ENCODE peak calls at places on chromosomes 13 and 19, in seven cellular contexts. T is HCT116, C is T47D, Z is H1, K is GM12878, U is SK-N-SH, P is HepG2. X is an unnamed sample.

GRCh38 chr19:50477751-50478515 is 1.3 kb upstream of the GARIN5A start:
- DNase-seq in U (no peak), T (no peak), Z (no peak), P (no peak), K (no peak), C (no peak), X (no peak)

GRCh38 chr13:107927557-107927956 is 287.8 kb downstream of the LIG4 start:
- DNase-seq in Z (no peak), C (no peak), K (no peak), T (no peak), U (no peak), P (no peak), X (no peak)

GRCh38 chr13:85093808-85094207 is 705.4 kb downstream of the SLITRK6 start:
- DNase-seq in P (no peak), K (no peak), Z (no peak), U (no peak), C (no peak), T (peak), X (no peak)

GRCh38 chr19:291561-292280 is 518 bp upstream of the PLPP2 start:
- DNase-seq in C (no peak), K (no peak), U (peak), Z (no peak), T (no peak), P (no peak), X (no peak)

GRCh38 chr13:49023441-49023840 is 47.7 kb downstream of the FNDC3A start:
- DNase-seq in T (peak), K (no peak), Z (no peak), U (no peak), C (no peak), P (no peak), X (no peak)

GRCh38 chr13:66036024-66036614 is 1194.0 kb downstream of the PCDH9 start:
- DNase-seq in T (no peak), C (no peak), P (no peak), U (no peak), K (no peak), Z (no peak), X (no peak)

GRCh38 chr13:29140277-29140676 is 320.1 kb downstream of the MTUS2 start:
- DNase-seq in U (no peak), T (no peak), Z (no peak), C (peak), K (no peak), P (no peak), X (no peak)

GRCh38 chr13:67299731-67300130 is 69.6 kb upstream of the PCDH9 start:
- DNase-seq in K (no peak), U (no peak), P (no peak), C (no peak), T (no peak), Z (no peak), X (no peak)

GRCh38 chr13:100158569-100158968 is 69.7 kb downstream of the PCCA start:
- DNase-seq in U (no peak), T (no peak), Z (no peak), P (no peak), K (no peak), C (no peak), X (no peak)

GRCh38 chr19:18898081-18898532 is 2.1 kb upstream of the CERS1 start:
- DNase-seq in P (no peak), T (no peak), U (peak), K (no peak), C (no peak), Z (no peak), X (peak)

GRCh38 chr13:49066856-49067255 is 91.1 kb downstream of the FNDC3A start:
- DNase-seq in P (no peak), T (no peak), U (no peak), Z (no peak), C (no peak), K (no peak), X (no peak)

GRCh38 chr19:3369337-3370213 is 3.2 kb downstream of the NFIC start:
- DNase-seq in C (no peak), K (no peak), T (no peak), U (no peak), P (no peak), Z (no peak), X (peak)

GRCh38 chr13:73397486-73398020 is 338.7 kb downstream of the KLF5 start:
- DNase-seq in K (no peak), Z (no peak), T (no peak), C (no peak), U (no peak), P (no peak), X (no peak)

GRCh38 chr13:101875717-101876393 is 423.4 kb downstream of the ITGBL1 start:
- DNase-seq in C (peak), K (no peak), Z (no peak), P (peak), T (no peak), U (no peak), X (no peak)

GRCh38 chr19:11296264-11296663 is 304 bp downstream of the TSPAN16 start:
- DNase-seq in P (no peak), Z (no peak), T (no peak), K (no peak), C (no peak), U (no peak), X (no peak)

GRCh38 chr13:101382086-101382485 is 34.2 kb downstream of the NALCN start:
- DNase-seq in P (no peak), U (no peak), K (no peak), T (no peak), Z (no peak), C (no peak), X (no peak)

GRCh38 chr13:113357529-113357928 is 6.4 kb downstream of the GRTP1 start:
- DNase-seq in C (no peak), U (no peak), T (no peak), P (no peak), Z (no peak), K (no peak), X (no peak)

GRCh38 chr19:55391191-55391670 is 5.5 kb downstream of the RPL28 start:
- DNase-seq in P (no peak), U (peak), C (no peak), T (no peak), K (no peak), Z (no peak), X (peak)

DNA sequence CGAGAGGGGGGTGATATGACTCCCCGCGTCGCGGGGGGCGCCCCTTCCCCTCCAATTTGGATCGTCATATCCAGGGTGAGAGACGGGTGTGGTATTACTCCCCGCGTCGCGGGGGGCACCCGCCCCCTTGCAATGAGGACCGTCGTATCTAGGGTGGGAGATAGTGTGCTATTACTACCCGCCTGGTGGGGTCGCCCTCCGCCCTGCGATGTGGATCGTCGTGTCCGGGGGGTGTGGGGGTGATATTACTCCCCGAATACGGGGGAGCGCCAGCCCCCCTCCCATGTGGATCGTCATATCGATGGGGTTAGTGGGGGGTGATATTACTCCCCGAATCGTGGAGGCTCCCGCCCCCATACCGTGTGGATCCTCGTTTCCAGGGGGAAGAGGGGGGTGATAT is 29.2 kb upstream of the RGCC start:
- DNase-seq in P (no peak), Z (peak), T (no peak), C (no peak), U (peak), K (no peak), X (no peak)
- TF ChIP-seq JUND in P (no peak), Z (no peak), T (no peak), C (no peak), U (no peak), K (no peak), X (no peak)

GRCh38 chr13:98050041-98050466 is 92.8 kb upstream of the FARP1 start:
- DNase-seq in C (peak), P (peak), U (peak), K (no peak), T (no peak), Z (no peak), X (no peak)
- TF ChIP-seq JUND in C (no peak), P (no peak), U (no peak), K (no peak), T (no peak), Z (no peak), X (no peak)

GRCh38 chr13:46893820-46894533 is 2.9 kb downstream of the HTR2A start:
- DNase-seq in U (peak), C (peak), K (peak), P (no peak), Z (peak), T (peak), X (peak)
- TF ChIP-seq JUND in U (no peak), C (no peak), K (no peak), P (no peak), Z (no peak), T (no peak), X (no peak)

GRCh38 chr13:81916471-81916870 is 1575.5 kb upstream of the SPRY2 start:
- DNase-seq in P (no peak), C (no peak), Z (no peak), U (no peak), T (no peak), K (no peak), X (no peak)
- TF ChIP-seq JUND in P (no peak), C (no peak), Z (no peak), U (no peak), T (no peak), K (no peak), X (no peak)

DNA sequence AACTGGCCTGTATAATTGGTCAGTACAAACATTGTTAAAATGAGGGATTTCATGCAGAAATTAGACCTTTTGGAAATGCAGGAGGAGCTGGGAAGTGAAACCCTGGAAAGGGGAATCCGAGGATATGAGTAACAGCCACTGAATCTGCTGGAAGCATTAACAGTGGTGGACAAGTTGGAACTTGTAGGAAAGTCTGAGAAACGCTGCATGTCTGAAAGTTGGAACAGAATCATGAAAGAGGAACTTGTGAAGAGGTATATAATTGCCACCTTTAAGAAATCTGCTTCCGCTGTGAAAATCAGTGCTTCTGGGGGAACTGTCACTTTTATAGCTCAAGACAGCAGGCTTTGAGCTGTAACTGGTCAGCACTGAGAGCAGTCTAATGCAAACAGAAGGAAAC is 716.5 kb upstream of the PRR20A start:
- DNase-seq in T (no peak), Z (no peak), C (no peak), P (no peak), U (no peak), K (no peak), X (no peak)
- TF ChIP-seq JUND in T (no peak), Z (no peak), C (no peak), P (no peak), U (no peak), K (no peak), X (no peak)

DNA sequence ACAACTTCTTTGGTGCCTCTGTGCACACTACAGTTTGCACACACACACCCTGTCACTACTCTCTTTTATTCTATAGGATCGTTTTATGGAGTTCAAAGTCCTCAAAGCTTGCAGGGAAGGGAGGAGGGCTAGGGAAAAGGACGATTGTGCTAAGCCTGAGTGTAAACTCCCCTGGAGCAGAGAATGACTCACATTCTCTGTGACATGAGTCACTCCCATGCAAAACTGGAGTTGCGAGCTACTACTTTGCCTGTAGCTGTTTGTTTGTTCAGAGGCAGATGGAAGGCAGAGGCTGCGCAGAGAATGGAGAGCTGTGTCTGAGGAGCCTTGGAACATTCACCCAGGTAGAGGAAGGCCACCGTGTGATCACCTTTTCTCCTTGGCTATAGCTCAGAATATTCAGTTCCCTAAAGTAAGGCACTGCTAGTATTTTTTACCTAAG is 80.5 kb upstream of the MBNL2 start:
- DNase-seq in C (peak), Z (no peak), K (peak), U (no peak), T (peak), P (peak), X (peak)
- TF ChIP-seq JUND in C (peak), Z (peak), K (no peak), U (peak), T (peak), P (peak), X (peak)

GRCh38 chr19:8531470-8531869 is 17.5 kb upstream of the ZNF414 start:
- DNase-seq in P (no peak), Z (no peak), K (no peak), U (no peak), C (no peak), T (no peak), X (no peak)

GRCh38 chr19:8539621-8540149 is 25.7 kb upstream of the ZNF414 start:
- DNase-seq in Z (no peak), U (no peak), K (no peak), P (no peak), T (no peak), C (no peak), X (no peak)

GRCh38 chr19:8536282-8536681 is 22.3 kb upstream of the ZNF414 start:
- DNase-seq in P (no peak), Z (no peak), T (no peak), C (no peak), K (no peak), U (no peak), X (no peak)

GRCh38 chr19:8532170-8532569 is 18.2 kb upstream of the ZNF414 start:
- DNase-seq in K (no peak), C (no peak), T (no peak), Z (no peak), U (no peak), P (peak), X (no peak)

GRCh38 chr19:8537099-8537498 is 23.1 kb upstream of the ZNF414 start:
- DNase-seq in P (no peak), U (no peak), Z (no peak), T (no peak), C (no peak), K (no peak), X (no peak)
- TF ChIP-seq JUND in P (no peak), U (no peak), Z (no peak), T (no peak), C (no peak), K (no peak), X (no peak)

DNA sequence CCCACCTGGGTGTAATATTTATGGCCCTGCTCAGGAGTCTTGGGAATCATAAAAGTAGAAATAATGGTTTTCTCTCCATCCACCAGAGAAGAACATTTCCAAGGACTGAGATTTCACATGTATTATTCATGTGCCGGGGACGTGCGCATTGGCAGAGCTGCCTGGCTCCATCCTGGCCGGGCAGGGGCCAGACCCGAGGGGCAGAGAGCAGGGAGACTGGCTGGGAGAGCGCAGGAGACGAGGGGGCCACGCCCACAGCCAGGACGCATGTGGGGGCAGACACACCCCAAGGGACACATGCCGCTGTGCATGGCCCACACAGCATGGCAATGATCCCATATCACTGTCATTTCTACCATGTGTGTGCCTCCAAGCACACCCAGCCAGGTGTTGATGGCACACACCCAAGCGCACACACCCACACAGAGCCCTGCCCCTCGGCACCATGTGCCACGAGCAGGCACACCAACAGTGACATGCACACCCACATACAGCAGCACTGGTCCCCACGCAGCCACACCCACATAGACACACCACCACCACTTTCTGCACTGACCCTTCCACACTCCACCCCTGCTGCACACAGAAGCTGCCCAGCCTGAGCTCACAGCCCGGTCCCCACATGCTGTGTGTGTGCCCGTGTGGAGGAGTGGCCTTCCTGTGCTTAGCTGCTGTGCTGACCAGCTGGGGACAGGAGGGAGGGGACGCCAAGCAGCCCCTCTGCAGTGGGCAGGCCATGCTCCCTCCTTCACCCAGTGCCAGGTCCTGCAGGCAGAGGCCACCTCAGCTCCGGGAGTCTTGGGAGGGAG is 39.3 kb downstream of the CEBPG start:
- DNase-seq in C (no peak), Z (no peak), U (no peak), P (no peak), T (no peak), K (no peak), X (no peak)
- TF ChIP-seq JUND in C (no peak), Z (no peak), U (no peak), P (no peak), T (no peak), K (no peak), X (no peak)

DNA sequence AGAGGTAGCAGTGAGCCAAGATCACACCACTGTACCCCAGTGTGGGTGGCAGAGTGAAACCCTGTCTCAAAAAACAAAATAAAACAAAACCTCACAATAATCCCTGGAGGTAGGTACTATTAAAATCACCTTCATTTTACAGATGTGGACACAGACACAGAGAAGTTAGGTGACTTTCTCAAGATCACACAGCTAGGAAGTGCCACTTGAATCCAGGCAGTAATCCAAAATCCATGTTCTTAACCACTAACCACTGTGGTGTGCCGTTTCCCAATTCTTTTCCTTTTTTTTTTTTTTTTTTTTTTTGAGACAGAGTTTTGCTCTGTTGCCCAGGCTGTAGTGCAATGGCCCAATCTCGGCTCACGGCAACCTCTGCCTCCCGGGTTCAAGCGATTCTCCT is 9.0 kb downstream of the PPP1R14A start:
- DNase-seq in Z (no peak), T (no peak), C (no peak), K (no peak), U (no peak), P (no peak), X (no peak)
- TF ChIP-seq JUND in Z (no peak), T (no peak), C (no peak), K (no peak), U (no peak), P (no peak), X (no peak)

DNA sequence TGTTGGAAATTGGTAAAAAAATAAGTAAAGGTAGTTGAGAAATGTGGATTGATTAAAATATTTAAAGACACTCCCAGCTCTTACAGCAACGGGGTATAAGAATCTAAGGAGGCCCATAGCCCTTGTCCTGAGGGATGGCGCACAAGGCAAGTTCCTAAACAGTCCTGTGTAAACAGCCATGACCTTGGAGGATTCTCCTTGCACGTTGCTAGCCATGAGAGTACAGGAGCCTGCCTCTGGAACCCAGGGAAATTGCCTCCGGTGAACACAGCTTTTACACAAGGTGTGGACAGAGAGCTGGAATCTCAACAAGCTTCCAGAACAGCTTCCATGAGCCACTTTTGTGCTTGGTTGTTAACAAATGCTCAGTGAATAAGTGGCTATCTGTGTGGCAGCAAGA is 378.2 kb downstream of the FOXO1 start:
- DNase-seq in C (no peak), Z (no peak), T (no peak), K (no peak), P (no peak), U (no peak), X (no peak)
- TF ChIP-seq JUND in C (no peak), Z (no peak), T (no peak), K (no peak), P (no peak), U (no peak), X (no peak)

X was measured in K562.